ENCODE peak calls at places on chromosomes 4 and X, in six cellular contexts. A is activated B cell treated with CpG ODN at 0.5 μM for 24 hours; S is MM.1S; D is left lung; O is CD8-positive, alpha-beta T cell; E is endothelial cell. J is an unnamed sample.
A peak's percentile ranks its signal among the peaks of the same experiment; 100 is the strongest.

GRCh38 chr4:40003986-40004385 is 26.3 kb upstream of the PDS5A start:
- DNase-seq in A (no peak), S (no peak), D (no peak), O (no peak), E (no peak), J (no peak)

GRCh38 chr4:26896636-26897035 is 36.0 kb downstream of the STIM2 start:
- DNase-seq in A (no peak), S (no peak), D (no peak), O (no peak), E (no peak), J (no peak)

GRCh38 chr4:96016615-96017299 is 176.9 kb downstream of the PDHA2 start:
- DNase-seq in A (no peak), S (peak; percentile 18), D (no peak), O (no peak), E (no peak), J (peak; percentile 4)

GRCh38 chr4:98289375-98289774 is 28.2 kb downstream of the RAP1GDS1 start:
- DNase-seq in A (no peak), S (peak; percentile 40), D (no peak), O (no peak), E (no peak), J (peak; percentile 9)

GRCh38 chrX:141733371-141733770 is 34.8 kb upstream of the SPANXD start:
- DNase-seq in A (no peak), S (no peak), D (no peak), O (no peak), E (no peak), J (no peak)

GRCh38 chr4:123198706-123199105 is 197.9 kb upstream of the SPRY1 start:
- DNase-seq in A (no peak), S (no peak), D (no peak), O (no peak), E (no peak), J (no peak)

GRCh38 chrX:68939868-68940267 is 111.0 kb downstream of the EFNB1 start:
- DNase-seq in A (no peak), S (no peak), D (no peak), O (no peak), E (no peak), J (no peak)

GRCh38 chr4:118034061-118034785 is at the start of gene NDST3:
- DNase-seq in A (no peak), S (peak; percentile 65), D (peak; percentile 59), O (no peak), E (peak; percentile 70), J (peak; percentile 51)

GRCh38 chrX:149641832-149642231 is 10.2 kb upstream of the TMEM185A start:
- DNase-seq in A (no peak), S (no peak), D (no peak), O (no peak), E (no peak), J (no peak)

GRCh38 chrX:97740886-97741285 is 857.2 kb downstream of the RPA4 start:
- DNase-seq in A (no peak), S (no peak), D (no peak), O (no peak), E (no peak), J (no peak)

GRCh38 chr4:81628489-81628888 is 156.8 kb upstream of the RASGEF1B start:
- DNase-seq in A (no peak), S (no peak), D (no peak), O (no peak), E (no peak), J (no peak)

GRCh38 chrX:106780664-106781377 is 21.7 kb upstream of the TBC1D8B start:
- DNase-seq in A (no peak), S (no peak), D (no peak), O (no peak), E (no peak), J (no peak)

GRCh38 chr4:149371021-149371420 is 444.6 kb downstream of the IQCM start:
- DNase-seq in A (no peak), S (peak; percentile 80), D (no peak), O (no peak), E (no peak), J (peak; percentile 30)

GRCh38 chr4:185212566-185212965 is 3.2 kb downstream of the SNX25 start:
- DNase-seq in A (no peak), S (no peak), D (no peak), O (no peak), E (no peak), J (no peak)

GRCh38 chr4:31097999-31098398 is 377.8 kb downstream of the PCDH7 start:
- DNase-seq in A (no peak), S (no peak), D (no peak), O (no peak), E (no peak), J (no peak)

GRCh38 chrX:75273483-75273882 is 402 bp upstream of the UPRT start:
- DNase-seq in A (no peak), S (no peak), D (no peak), O (no peak), E (no peak), J (no peak)

GRCh38 chrX:149950681-149951080 is 12.4 kb upstream of the EOLA2 start:
- DNase-seq in A (no peak), S (peak; percentile 24), D (no peak), O (no peak), E (no peak), J (peak; percentile 3)

GRCh38 chr4:138612428-138612827 is 370.3 kb upstream of the SLC7A11 start:
- DNase-seq in A (no peak), S (no peak), D (no peak), O (no peak), E (no peak), J (no peak)

GRCh38 chr4:150960818-150961217 is 54.3 kb downstream of the LRBA start:
- DNase-seq in A (no peak), S (peak; percentile 33), D (no peak), O (peak; percentile 26), E (peak; percentile 15), J (no peak)

GRCh38 chr4:119730644-119730995 is 102.0 kb upstream of the PDE5A start:
- DNase-seq in A (no peak), S (no peak), D (no peak), O (no peak), E (no peak), J (no peak)

GRCh38 chr4:19478791-19479190 is 772.9 kb upstream of the SLIT2 start:
- DNase-seq in A (no peak), S (no peak), D (no peak), O (no peak), E (no peak), J (no peak)

GRCh38 chr4:33218238-33218637 is 2498.1 kb downstream of the PCDH7 start:
- DNase-seq in A (no peak), S (no peak), D (no peak), O (no peak), E (no peak), J (no peak)

GRCh38 chrX:96407043-96407442 is 277.6 kb upstream of the DIAPH2 start:
- DNase-seq in A (no peak), S (no peak), D (peak; percentile 42), O (no peak), E (no peak), J (no peak)

GRCh38 chr4:76723916-76724315 is 174.0 kb downstream of the SOWAHB start:
- DNase-seq in A (no peak), S (no peak), D (no peak), O (no peak), E (no peak), J (no peak)

GRCh38 chr4:139266583-139267257 is 13.3 kb downstream of the MGARP start:
- DNase-seq in A (peak; percentile 43), S (peak; percentile 98), D (peak; percentile 79), O (peak; percentile 70), E (no peak), J (peak; percentile 89)

GRCh38 chr4:15354358-15354757 is 73.5 kb upstream of the C1QTNF7 start:
- DNase-seq in A (no peak), S (no peak), D (no peak), O (no peak), E (no peak), J (no peak)

GRCh38 chrX:36684053-36684452 is 324.1 kb upstream of the FAM47C start:
- DNase-seq in A (no peak), S (no peak), D (no peak), O (no peak), E (no peak), J (no peak)
- TF ChIP-seq CTCF in A (no peak), S (no peak), D (no peak), O (no peak), E (no peak), J (no peak)

GRCh38 chr4:100848865-100849264 is 331.0 kb upstream of the EMCN start:
- DNase-seq in A (no peak), S (no peak), D (no peak), O (no peak), E (no peak), J (peak; percentile 6)
- TF ChIP-seq CTCF in A (no peak), S (peak; percentile 28), D (no peak), O (no peak), E (no peak), J (no peak)

DNA sequence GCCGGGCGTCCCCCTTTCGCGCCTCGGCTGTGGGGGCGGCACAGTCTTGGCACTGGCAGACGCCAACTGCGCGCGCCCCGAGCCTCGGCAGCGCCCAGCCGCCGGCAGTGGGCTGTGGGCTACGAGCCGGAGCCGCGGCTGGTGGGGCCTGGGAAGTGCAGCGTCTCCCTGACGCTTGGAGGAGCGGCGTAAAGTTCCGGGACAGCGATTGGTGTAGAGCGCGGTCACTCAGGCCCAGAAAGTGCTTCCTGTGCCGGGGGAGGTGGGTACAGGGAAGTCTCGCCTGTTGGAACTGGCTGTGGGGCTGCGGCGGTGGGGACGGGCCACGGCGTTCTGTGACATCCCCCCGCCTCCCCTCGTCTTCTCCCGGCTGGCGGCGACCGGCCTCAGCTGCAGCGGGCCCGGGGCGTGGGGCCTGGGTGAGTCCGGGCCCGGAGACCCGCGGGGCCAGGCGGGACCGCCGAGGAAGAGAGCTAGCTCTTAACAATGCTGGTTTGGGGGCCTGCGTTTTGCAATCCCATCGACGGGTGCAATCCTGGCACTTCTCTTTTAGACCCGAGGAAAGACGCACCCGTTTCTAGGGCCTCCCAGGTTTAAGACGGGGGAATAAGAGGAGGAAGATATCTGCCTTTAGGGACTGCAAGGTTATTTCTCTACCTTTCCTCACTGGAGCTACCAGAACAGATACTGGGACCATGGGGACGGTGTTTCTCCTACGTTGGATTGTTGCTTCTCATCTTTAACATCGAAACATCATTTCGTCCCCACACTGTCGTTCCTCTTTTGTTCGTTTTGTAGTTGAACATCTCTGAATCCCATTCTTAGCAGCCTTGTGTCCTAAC is at the start of the genes RWDD4 and TRAPPC11:
- DNase-seq in A (peak; percentile 87), S (peak; percentile 98), D (peak; percentile 99), O (peak; percentile 96), E (peak; percentile 95), J (peak; percentile 99)
- TF ChIP-seq CTCF in A (no peak), S (no peak), D (peak; percentile 56), O (no peak), E (peak; percentile 27), J (no peak)

GRCh38 chr4:28464823-28465222 is 1604.2 kb downstream of the STIM2 start:
- DNase-seq in A (no peak), S (no peak), D (no peak), O (no peak), E (no peak), J (no peak)

GRCh38 chr4:28462766-28463165 is 1602.1 kb downstream of the STIM2 start:
- DNase-seq in A (no peak), S (no peak), D (no peak), O (no peak), E (no peak), J (no peak)

DNA sequence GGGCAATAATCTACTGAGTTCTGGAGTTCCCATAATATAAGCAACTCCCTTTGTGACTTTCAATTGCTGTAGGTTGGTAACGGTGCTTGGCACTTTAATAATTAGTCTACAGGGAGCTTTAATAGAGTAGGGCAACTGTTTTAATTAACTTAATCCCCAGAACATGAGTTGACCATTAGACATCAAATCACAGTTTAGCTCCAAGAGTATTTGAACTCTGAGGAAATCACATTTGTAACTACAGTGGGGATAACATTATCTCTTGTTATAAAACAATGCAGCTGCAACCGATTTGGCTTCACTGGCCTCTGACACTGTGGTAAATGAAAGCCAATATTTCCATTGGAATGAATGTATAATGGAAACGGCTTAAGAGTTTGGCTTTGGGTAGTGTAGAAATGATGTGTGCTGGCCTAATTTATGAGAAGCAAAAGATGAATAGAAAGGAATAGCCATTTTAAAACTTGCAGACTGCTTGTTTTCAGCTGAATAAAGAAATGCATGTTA is 1602.6 kb downstream of the STIM2 start:
- DNase-seq in A (no peak), S (no peak), D (no peak), O (no peak), E (no peak), J (no peak)
- TF ChIP-seq CTCF in A (no peak), S (no peak), D (no peak), O (no peak), E (no peak), J (no peak)